ENCODE peak calls at places on chromosomes 7 and 10, in five cellular contexts. S is stomach, L is ovary, V is A549, K is SK-N-SH. T is an unnamed sample.

GRCh38 chr7:184768-185264 is 7.6 kb upstream of the FAM20C start:
- DNase-seq in S (no peak), L (peak; percentile 54), V (no peak), K (no peak), T (no peak)

GRCh38 chr7:112433289-112433688 is 17.0 kb upstream of the IFRD1 start:
- DNase-seq in S (no peak), L (no peak), V (no peak), K (no peak), T (no peak)

GRCh38 chr10:63780075-63780474 is 258.9 kb downstream of the REEP3 start:
- DNase-seq in S (no peak), L (no peak), V (no peak), K (no peak), T (no peak)

GRCh38 chr7:79403879-79404278 is 49.6 kb downstream of the MAGI2 start:
- DNase-seq in S (no peak), L (no peak), V (no peak), K (no peak), T (no peak)

GRCh38 chr10:14585287-14586193 is 189.2 kb downstream of the FAM107B start:
- DNase-seq in S (peak; percentile 77), L (no peak), V (no peak), K (no peak), T (no peak)

GRCh38 chr10:126924180-126924914 is 19.1 kb downstream of the DOCK1 start:
- DNase-seq in S (no peak), L (no peak), V (no peak), K (no peak), T (no peak)

GRCh38 chr10:115171392-115171960 is 78.3 kb downstream of the ATRNL1 start:
- DNase-seq in S (no peak), L (no peak), V (peak; percentile 6), K (peak; percentile 3), T (no peak)

GRCh38 chr7:67716729-67717128 is 720.1 kb downstream of the TYW1 start:
- DNase-seq in S (no peak), L (no peak), V (no peak), K (no peak), T (no peak)

GRCh38 chr10:96833220-96834001 is 1.3 kb downstream of the LCOR start:
- DNase-seq in S (peak; percentile 27), L (no peak), V (peak; percentile 36), K (peak; percentile 47), T (peak; percentile 36)

GRCh38 chr7:48255046-48255445 is 83.8 kb downstream of the ABCA13 start:
- DNase-seq in S (no peak), L (no peak), V (no peak), K (no peak), T (no peak)

GRCh38 chr10:21607907-21608306 is 73.9 kb downstream of the MLLT10 start:
- DNase-seq in S (no peak), L (no peak), V (no peak), K (no peak), T (no peak)

GRCh38 chr10:14403359-14403758 is 72.6 kb upstream of the FRMD4A start:
- DNase-seq in S (no peak), L (no peak), V (no peak), K (no peak), T (no peak)

GRCh38 chr10:73855413-73855812 is 18.9 kb downstream of the CAMK2G start:
- DNase-seq in S (no peak), L (no peak), V (no peak), K (no peak), T (peak; percentile 43)

GRCh38 chr7:50317221-50317678 is 12.7 kb downstream of the IKZF1 start:
- DNase-seq in S (no peak), L (no peak), V (no peak), K (no peak), T (no peak)

GRCh38 chr7:77439572-77439971 is 23.4 kb upstream of the GSAP start:
- DNase-seq in S (peak; percentile 49), L (no peak), V (peak; percentile 51), K (peak; percentile 30), T (no peak)

GRCh38 chr7:47380325-47381131 is 201.4 kb downstream of the TNS3 start:
- DNase-seq in S (peak; percentile 47), L (no peak), V (no peak), K (no peak), T (no peak)

GRCh38 chr7:77537595-77538185 is 595 bp downstream of the PTPN12 start:
- DNase-seq in S (peak; percentile 39), L (no peak), V (peak; percentile 49), K (peak; percentile 74), T (peak; percentile 90)

GRCh38 chr7:37920305-37920618 is 178 bp upstream of the EPDR1 start:
- DNase-seq in S (no peak), L (no peak), V (no peak), K (no peak), T (no peak)

GRCh38 chr7:37921876-37922275 is 1.4 kb downstream of the EPDR1 start:
- DNase-seq in S (no peak), L (no peak), V (no peak), K (no peak), T (no peak)

GRCh38 chr7:37918526-37918925 is 1.9 kb upstream of the SFRP4 start:
- DNase-seq in S (no peak), L (no peak), V (no peak), K (no peak), T (no peak)

GRCh38 chr7:37921340-37921805 is 933 bp downstream of the EPDR1 start:
- DNase-seq in S (no peak), L (peak; percentile 67), V (no peak), K (peak; percentile 80), T (peak; percentile 67)

GRCh38 chr7:37920619-37921339 is at the start of gene EPDR1:
- DNase-seq in S (no peak), L (peak; percentile 71), V (peak; percentile 63), K (peak; percentile 89), T (peak; percentile 76)
- TF ChIP-seq EP300 in S (no peak), L (no peak), V (no peak), K (no peak), T (no peak)

DNA sequence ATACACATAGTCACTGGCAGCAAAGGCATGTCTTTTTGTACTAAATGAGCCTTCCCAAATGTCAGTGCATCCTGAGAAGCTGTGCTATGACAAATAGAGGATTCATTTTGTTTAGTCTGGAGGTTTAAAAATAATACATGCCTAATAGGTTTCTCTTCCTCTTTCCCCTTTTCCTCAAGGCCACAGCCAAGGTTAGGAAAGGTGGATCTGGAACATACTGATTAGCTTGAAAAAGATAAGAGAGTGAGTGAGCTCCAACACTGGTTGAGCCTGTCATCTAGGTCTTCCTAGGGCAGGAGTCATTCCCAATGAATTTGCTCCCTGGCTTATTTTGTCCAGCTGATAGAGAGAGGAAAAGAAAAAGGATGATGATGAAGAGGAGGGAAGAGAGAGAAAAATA is 14.4 kb upstream of the SP4 start:
- DNase-seq in S (no peak), L (no peak), V (no peak), K (no peak), T (no peak)
- TF ChIP-seq EP300 in S (no peak), L (no peak), V (no peak), K (no peak), T (no peak)

DNA sequence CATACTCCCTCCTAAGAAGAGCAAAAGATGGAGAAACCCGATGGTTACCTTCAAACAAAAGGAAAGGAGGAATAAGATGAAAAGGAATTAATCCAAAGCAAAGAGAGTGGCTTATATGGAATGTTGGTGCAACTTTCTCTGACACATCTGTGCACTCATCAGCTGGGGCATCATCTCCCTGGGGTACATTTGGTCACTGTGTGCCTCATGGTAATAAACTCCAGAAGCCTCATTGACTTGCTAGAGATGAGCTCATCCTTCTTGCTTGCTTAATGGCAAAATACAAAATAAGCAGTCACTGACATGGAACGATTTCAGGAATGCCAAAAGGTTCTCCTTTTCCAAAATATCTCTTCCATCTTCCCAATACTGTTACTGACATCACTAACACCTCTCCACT is 22.5 kb downstream of the CAV1 start:
- DNase-seq in S (no peak), L (no peak), V (no peak), K (no peak), T (no peak)
- TF ChIP-seq EP300 in S (no peak), L (no peak), V (no peak), K (peak; percentile 55), T (no peak)

GRCh38 chr7:64876792-64877713 is 26.0 kb upstream of the ZNF273 start:
- DNase-seq in S (peak; percentile 44), L (no peak), V (no peak), K (peak; percentile 100), T (peak; percentile 91)
- TF ChIP-seq EP300 in S (no peak), L (no peak), V (no peak), K (no peak), T (no peak)

DNA sequence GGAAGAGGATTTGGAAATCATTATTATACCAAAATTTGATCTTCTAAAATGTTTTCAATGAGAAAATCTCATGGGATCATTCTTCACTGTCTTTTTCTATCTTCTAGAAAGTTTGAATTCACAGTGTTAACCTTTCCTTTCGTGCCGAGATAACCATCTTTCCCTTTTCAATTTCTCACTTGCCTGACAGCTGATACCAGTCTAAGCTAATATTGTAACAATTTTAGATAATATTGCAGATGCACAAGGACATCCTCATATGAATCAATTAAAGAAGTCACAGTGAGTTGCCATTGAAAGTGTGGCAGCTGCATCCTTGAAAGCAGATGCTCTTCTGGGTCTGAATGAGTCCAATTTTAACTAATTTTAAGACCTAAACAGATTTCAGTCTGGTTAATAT is 139.6 kb upstream of the LRGUK start:
- DNase-seq in S (no peak), L (no peak), V (no peak), K (no peak), T (no peak)
- TF ChIP-seq EP300 in S (no peak), L (no peak), V (no peak), K (no peak), T (no peak)

GRCh38 chr7:1694551-1694950 is 24.5 kb downstream of the ELFN1 start:
- DNase-seq in S (no peak), L (peak; percentile 6), V (no peak), K (no peak), T (peak; percentile 8)
- TF ChIP-seq EP300 in S (no peak), L (no peak), V (no peak), K (no peak), T (no peak)

GRCh38 chr7:32039000-32039756 is 31.0 kb downstream of the PDE1C start:
- DNase-seq in S (no peak), L (no peak), V (no peak), K (no peak), T (peak; percentile 15)

GRCh38 chr7:32033006-32033405 is 37.2 kb downstream of the PDE1C start:
- DNase-seq in S (no peak), L (no peak), V (no peak), K (no peak), T (no peak)

GRCh38 chr7:32036557-32036956 is 33.6 kb downstream of the PDE1C start:
- DNase-seq in S (no peak), L (no peak), V (no peak), K (no peak), T (no peak)

GRCh38 chr7:32034052-32034451 is 36.2 kb downstream of the PDE1C start:
- DNase-seq in S (no peak), L (no peak), V (no peak), K (no peak), T (no peak)

GRCh38 chr7:32037650-32038198 is 32.5 kb downstream of the PDE1C start:
- DNase-seq in S (no peak), L (no peak), V (no peak), K (no peak), T (no peak)
- TF ChIP-seq EP300 in S (no peak), L (no peak), V (no peak), K (no peak), T (no peak)

GRCh38 chr7:130345106-130345505 is 490 bp downstream of the CPA5 start:
- DNase-seq in S (no peak), L (no peak), V (no peak), K (no peak), T (no peak)
- TF ChIP-seq EP300 in S (no peak), L (no peak), V (no peak), K (no peak), T (no peak)